ENCODE peak calls at places on chromosome 12, in four cellular contexts. T is HL-60, J is K562, R is GM12878. V is an unnamed sample.

GRCh38 chr12:123607756-123608155 is 5.9 kb downstream of the DDX55 start:
- DNase-seq in J (no peak), R (no peak), T (no peak), V (no peak)

GRCh38 chr12:110649341-110649847 is 35.5 kb downstream of the TCTN1 start:
- DNase-seq in J (no peak), R (no peak), T (peak), V (no peak)

GRCh38 chr12:110355080-110355479 is 48.4 kb downstream of the ANAPC7 start:
- DNase-seq in J (peak), T (no peak), R (no peak), V (no peak)

GRCh38 chr12:103677905-103678304 is 90.8 kb downstream of the STAB2 start:
- DNase-seq in T (no peak), R (no peak), J (no peak), V (no peak)

GRCh38 chr12:19074700-19075099 is 54.8 kb upstream of the PLEKHA5 start:
- DNase-seq in T (no peak), R (no peak), J (no peak), V (no peak)

GRCh38 chr12:58433969-58434368 is 486.3 kb downstream of the LRIG3 start:
- DNase-seq in T (no peak), R (no peak), J (no peak), V (no peak)

GRCh38 chr12:101047652-101048051 is 162.4 kb downstream of the SLC5A8 start:
- DNase-seq in J (no peak), R (no peak), T (no peak), V (no peak)

GRCh38 chr12:7197846-7198245 is 8.4 kb downstream of the PEX5 start:
- DNase-seq in J (no peak), T (no peak), R (no peak), V (no peak)

GRCh38 chr12:24931666-24932405 is 17.1 kb downstream of the BCAT1 start:
- DNase-seq in T (peak), J (no peak), R (peak), V (no peak)

GRCh38 chr12:32104572-32105355 is 1.9 kb upstream of the BICD1 start:
- DNase-seq in R (no peak), T (no peak), J (peak), V (no peak)

GRCh38 chr12:52494518-52494917 is 1.5 kb upstream of the KRT6A start:
- DNase-seq in J (no peak), R (no peak), T (no peak), V (no peak)

GRCh38 chr12:127107744-127108143 is 1159.2 kb upstream of the TMEM132C start:
- DNase-seq in J (no peak), T (no peak), R (no peak), V (no peak)

GRCh38 chr12:130521375-130522124 is 183.9 kb downstream of the PIWIL1 start:
- DNase-seq in J (no peak), R (no peak), T (no peak), V (no peak)

GRCh38 chr12:48489012-48489411 is 6.7 kb downstream of the C12orf54 start:
- DNase-seq in T (no peak), J (no peak), R (peak), V (no peak)

GRCh38 chr12:102596687-102597086 is 116.3 kb upstream of the IGF1 start:
- DNase-seq in R (no peak), J (no peak), T (no peak), V (no peak)

GRCh38 chr12:12474931-12475485 is 87.7 kb downstream of the DUSP16 start:
- DNase-seq in R (peak), J (peak), T (no peak), V (peak)

GRCh38 chr12:92075425-92075891 is 70.2 kb downstream of the BTG1 start:
- DNase-seq in T (no peak), R (no peak), J (peak), V (no peak)

GRCh38 chr12:98653866-98654493 is 8.9 kb downstream of the APAF1 start:
- DNase-seq in R (no peak), J (peak), T (peak), V (no peak)

GRCh38 chr12:90572778-90573177 is 382.2 kb downstream of the CCER1 start:
- DNase-seq in T (no peak), R (no peak), J (no peak), V (no peak)

GRCh38 chr12:90574676-90575075 is 380.3 kb downstream of the CCER1 start:
- DNase-seq in R (no peak), T (no peak), J (no peak), V (no peak)

GRCh38 chr12:90575995-90576394 is 379.0 kb downstream of the CCER1 start:
- DNase-seq in R (no peak), J (no peak), T (no peak), V (no peak)

GRCh38 chr12:90576707-90577106 is 378.3 kb downstream of the CCER1 start:
- DNase-seq in R (no peak), T (no peak), J (no peak), V (no peak)
- H3K27ac ChIP-seq in R (no peak), T (no peak), J (no peak), V (no peak)

GRCh38 chr12:65098364-65098763 is 22.7 kb downstream of the WIF1 start:
- DNase-seq in T (no peak), R (no peak), J (no peak), V (no peak)

GRCh38 chr12:65099182-65099581 is 21.9 kb downstream of the WIF1 start:
- DNase-seq in R (no peak), J (no peak), T (no peak), V (no peak)

GRCh38 chr12:65094722-65095121 is 26.4 kb downstream of the WIF1 start:
- DNase-seq in T (no peak), R (no peak), J (no peak), V (no peak)

GRCh38 chr12:65100140-65100539 is 21.0 kb downstream of the WIF1 start:
- DNase-seq in J (no peak), T (no peak), R (no peak), V (no peak)
- TF ChIP-seq CTCF in J (peak), T (no peak), R (no peak), V (peak)

GRCh38 chr12:93376436-93377251 is 1.1 kb upstream of the NUDT4 start:
- DNase-seq in R (no peak), J (peak), T (peak), V (peak)
- TF ChIP-seq GABPA in R (no peak), J (no peak), T (no peak), V (no peak)

GRCh38 chr12:108856428-108857157 is 790 bp downstream of the SSH1 start:
- DNase-seq in J (no peak), T (peak), R (no peak), V (no peak)
- H3K27ac ChIP-seq in J (peak), T (peak), R (peak), V (no peak)

DNA sequence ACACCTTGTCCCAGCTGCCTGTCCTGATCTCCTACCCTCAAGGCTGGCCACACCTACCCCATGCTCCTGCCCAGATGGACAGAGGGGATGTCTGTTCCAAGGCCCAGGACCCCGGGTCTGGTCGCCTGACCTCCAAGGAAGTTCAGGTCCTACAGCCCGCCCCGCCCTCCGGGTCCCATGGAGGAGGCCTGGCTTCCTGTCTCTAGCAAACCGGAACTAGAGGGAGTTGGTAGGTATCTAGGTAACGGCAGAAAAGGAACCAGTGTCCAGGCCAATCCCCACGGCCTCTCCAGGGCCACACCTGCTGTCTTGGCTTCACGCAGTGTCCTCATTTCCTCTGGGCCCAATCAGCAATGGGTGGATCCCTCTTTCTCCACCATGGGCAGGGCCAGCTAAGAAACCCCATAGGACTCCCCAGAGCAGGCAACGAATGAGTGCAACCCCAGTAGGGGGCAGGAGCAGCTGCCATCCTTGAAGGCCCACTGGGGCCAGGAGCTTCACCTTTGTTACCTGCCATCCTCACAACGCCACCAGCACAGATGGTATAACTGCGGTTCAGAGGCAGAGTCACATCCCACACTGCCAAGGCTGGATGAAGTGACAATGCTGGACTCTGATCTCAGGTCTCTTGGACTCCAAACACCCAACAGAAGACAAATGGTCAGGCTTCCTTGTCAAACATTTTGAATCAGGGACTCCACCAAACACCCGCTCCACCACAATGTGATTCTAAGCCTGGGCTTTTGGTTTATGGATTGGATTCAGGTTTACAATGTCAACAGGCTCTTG is 25.1 kb upstream of the RPLP0 start:
- DNase-seq in R (no peak), T (peak), J (peak), V (no peak)
- TF ChIP-seq CTCF in R (no peak), T (no peak), J (peak), V (no peak)

GRCh38 chr12:87766044-87766443 is 263.2 kb downstream of the C12orf50 start:
- DNase-seq in T (no peak), J (no peak), R (no peak), V (no peak)

GRCh38 chr12:87772401-87772800 is 256.8 kb downstream of the C12orf50 start:
- DNase-seq in T (no peak), J (no peak), R (no peak), V (no peak)

GRCh38 chr12:87768884-87769283 is 260.3 kb downstream of the C12orf50 start:
- DNase-seq in T (no peak), R (no peak), J (no peak), V (no peak)
- TF ChIP-seq GABPA in T (no peak), R (no peak), J (no peak), V (no peak)